ENCODE peak calls at places on chromosome 19, in seven cellular contexts. T is frontal cortex, S is RWPE2, C is C1 segment of cervical spinal cord, J is MG63, L is NCI-H460, B is AG08396. G is an unnamed sample.
A peak's percentile ranks its signal among the peaks of the same experiment; 100 is the strongest.

GRCh38 chr19:344625-345319 is at the start of gene MIER2:
- DNase-seq in T (peak; percentile 98), S (peak; percentile 67), C (peak; percentile 93), J (peak; percentile 78), L (peak; percentile 73), B (peak; percentile 99), G (peak; percentile 95)

GRCh38 chr19:18322318-18322758 is 538 bp downstream of the LSM4 start:
- DNase-seq in T (no peak), S (no peak), C (no peak), J (peak; percentile 74), L (no peak), B (peak; percentile 78), G (no peak)

GRCh38 chr19:1108291-1109031 is 4.7 kb downstream of the GPX4 start:
- DNase-seq in T (no peak), S (no peak), C (no peak), J (no peak), L (no peak), B (no peak), G (no peak)

GRCh38 chr19:49758292-49758691 is 4.8 kb downstream of the TSKS start:
- DNase-seq in T (no peak), S (no peak), C (no peak), J (peak; percentile 38), L (no peak), B (peak; percentile 39), G (no peak)

GRCh38 chr19:30717381-30717780 is 345.2 kb downstream of the ZNF536 start:
- DNase-seq in T (no peak), S (no peak), C (no peak), J (no peak), L (no peak), B (no peak), G (no peak)

GRCh38 chr19:1840541-1841115 is 7.7 kb downstream of the REXO1 start:
- DNase-seq in T (no peak), S (no peak), C (no peak), J (no peak), L (no peak), B (no peak), G (no peak)

GRCh38 chr19:42441047-42441440 is 1.7 kb downstream of the CXCL17 start:
- DNase-seq in T (no peak), S (no peak), C (no peak), J (no peak), L (no peak), B (no peak), G (no peak)

GRCh38 chr19:6232567-6232966 is 47.2 kb downstream of the MLLT1 start:
- DNase-seq in T (no peak), S (no peak), C (no peak), J (no peak), L (no peak), B (peak; percentile 75), G (no peak)

GRCh38 chr19:34428549-34429285 is 536 bp downstream of the UBA2 start:
- DNase-seq in T (peak; percentile 58), S (no peak), C (peak; percentile 26), J (peak; percentile 58), L (no peak), B (peak; percentile 76), G (no peak)

GRCh38 chr19:24054044-24054935 is 32.7 kb upstream of the ZNF254 start:
- DNase-seq in T (no peak), S (peak; percentile 58), C (no peak), J (peak; percentile 45), L (no peak), B (peak; percentile 43), G (no peak)

GRCh38 chr19:40588110-40588854 is 11.6 kb downstream of the SHKBP1 start:
- DNase-seq in T (no peak), S (no peak), C (no peak), J (no peak), L (no peak), B (no peak), G (no peak)

GRCh38 chr19:334296-335071 is 10.1 kb downstream of the MIER2 start:
- DNase-seq in T (no peak), S (no peak), C (no peak), J (no peak), L (no peak), B (no peak), G (no peak)

GRCh38 chr19:4967738-4968461 is 1.0 kb upstream of the KDM4B start:
- DNase-seq in T (no peak), S (no peak), C (no peak), J (peak; percentile 53), L (no peak), B (no peak), G (no peak)

GRCh38 chr19:45152504-45153338 is 8.1 kb downstream of the NKPD1 start:
- DNase-seq in T (peak; percentile 52), S (no peak), C (no peak), J (no peak), L (no peak), B (peak; percentile 55), G (no peak)

GRCh38 chr19:16131648-16132047 is 11.8 kb upstream of the HSH2D start:
- DNase-seq in T (no peak), S (no peak), C (no peak), J (no peak), L (no peak), B (no peak), G (no peak)

G was measured in chondrocyte.